ENCODE peak calls at places on chromosomes 2 and 18, in nine cellular contexts. F is ovary; W is left ventricle myocardium inferior; C is right lobe of liver; K is HCT116; G is lower lobe of right lung; A is MM.1S; J is CD8-positive, alpha-beta T cell; N is cardiac muscle cell. R is an unnamed sample.

GRCh38 chr2:148614332-148615049 is 30.1 kb upstream of the EPC2 start:
- DNase-seq in N (peak; percentile 18), W (no peak), J (no peak), K (peak; percentile 4), A (peak; percentile 65), G (peak; percentile 50), C (no peak), F (no peak), R (no peak)

GRCh38 chr2:222656544-222657446 is 903 bp upstream of the FARSB start:
- DNase-seq in C (no peak), N (no peak), K (no peak), G (no peak), A (no peak), F (no peak), J (no peak), W (no peak), R (no peak)

GRCh38 chr2:101983486-101983885 is 8.3 kb upstream of the IL1R2 start:
- DNase-seq in J (no peak), A (no peak), G (no peak), W (no peak), N (no peak), F (no peak), K (no peak), C (no peak), R (no peak)

GRCh38 chr2:23487735-23488492 is 102.9 kb downstream of the KLHL29 start:
- DNase-seq in K (peak; percentile 36), G (no peak), F (no peak), W (no peak), J (no peak), A (no peak), C (no peak), N (no peak), R (no peak)

GRCh38 chr2:7721413-7721995 is 804.3 kb downstream of the RNF144A start:
- DNase-seq in N (no peak), J (no peak), F (no peak), A (no peak), C (no peak), W (no peak), G (no peak), K (no peak), R (no peak)

GRCh38 chr2:186636800-186637795 is 47.2 kb downstream of the ITGAV start:
- DNase-seq in C (no peak), N (no peak), W (no peak), G (no peak), K (no peak), A (no peak), F (no peak), J (no peak), R (no peak)

GRCh38 chr2:226550801-226551200 is 248.8 kb downstream of the IRS1 start:
- DNase-seq in K (no peak), W (no peak), F (no peak), J (no peak), N (no peak), G (no peak), C (no peak), A (no peak), R (no peak)

GRCh38 chr18:76679259-76679658 is 143.1 kb upstream of the ZNF236 start:
- DNase-seq in K (no peak), W (no peak), N (peak; percentile 63), F (no peak), A (no peak), J (no peak), C (no peak), G (no peak), R (no peak)

GRCh38 chr2:57497489-57498096 is 549.0 kb upstream of the VRK2 start:
- DNase-seq in K (peak; percentile 41), F (peak; percentile 26), W (no peak), N (peak; percentile 78), G (peak; percentile 41), A (peak; percentile 57), C (peak; percentile 50), J (no peak), R (peak; percentile 56)

GRCh38 chr2:72830273-72830672 is 4.4 kb upstream of the EXOC6B start:
- DNase-seq in N (no peak), W (no peak), F (no peak), J (no peak), C (no peak), G (no peak), A (peak; percentile 59), K (no peak), R (no peak)

DNA sequence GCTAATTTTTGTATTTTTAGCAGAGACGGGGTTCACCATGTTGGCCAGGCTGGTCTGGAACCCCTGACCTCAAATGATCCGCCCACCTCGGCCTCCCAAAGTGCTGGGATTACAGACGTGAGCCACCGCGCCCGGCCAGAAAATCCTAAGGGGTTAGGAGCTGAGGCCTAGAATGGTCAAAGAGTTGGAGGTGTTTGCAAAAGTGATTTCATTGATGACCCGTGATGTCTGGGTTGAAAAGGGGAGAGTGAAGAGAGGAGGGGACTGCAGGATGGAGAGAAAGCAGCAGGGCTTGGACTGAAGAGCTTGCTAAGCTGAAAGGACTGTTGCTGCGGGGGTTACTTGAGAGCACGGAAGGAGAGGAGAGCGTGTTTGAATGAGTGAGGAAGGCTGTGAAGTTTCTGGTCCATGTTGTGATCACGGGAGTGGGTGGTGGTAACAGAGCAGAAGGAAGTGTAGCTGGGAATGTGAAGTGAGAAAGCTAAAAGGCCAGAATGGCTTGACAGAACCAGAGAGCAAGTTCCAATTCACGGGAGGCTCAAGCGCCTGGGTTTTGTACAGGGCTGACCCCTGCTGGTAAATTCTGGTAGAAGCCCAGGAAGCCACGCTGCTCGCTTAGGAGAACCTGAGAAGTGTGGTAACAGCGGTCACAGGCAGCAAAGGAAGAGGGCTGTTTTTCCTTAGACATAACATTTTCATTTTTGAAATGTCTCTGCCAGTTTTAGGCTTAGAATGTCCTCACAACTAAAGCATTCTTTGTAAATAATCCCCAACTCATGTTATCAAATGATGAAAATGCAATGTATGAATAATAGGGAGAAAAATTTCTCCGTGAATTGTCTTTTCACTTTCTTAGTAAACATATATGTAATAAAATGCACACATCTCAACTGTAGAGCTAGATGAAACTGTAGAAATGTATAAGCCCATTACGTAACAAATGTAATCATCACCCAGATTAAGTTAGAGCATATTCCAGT is 40.5 kb upstream of the ACTR2 start:
- DNase-seq in W (peak; percentile 63), N (peak; percentile 85), F (peak; percentile 84), C (peak; percentile 80), G (peak; percentile 77), K (peak; percentile 43), J (peak; percentile 46), A (peak; percentile 75), R (peak; percentile 72)
- TF ChIP-seq CTCF in W (peak; percentile 87), N (peak; percentile 86), F (peak; percentile 63), C (peak; percentile 87), G (peak; percentile 87), K (peak; percentile 59), J (peak; percentile 60), A (peak; percentile 81), R (peak; percentile 63)

GRCh38 chr2:176817061-176817565 is 395.5 kb upstream of the HNRNPA3 start:
- DNase-seq in A (no peak), C (no peak), J (no peak), W (no peak), G (no peak), F (no peak), K (no peak), N (peak; percentile 7), R (no peak)
- TF ChIP-seq CTCF in A (peak; percentile 19), C (no peak), J (no peak), W (no peak), G (no peak), F (no peak), K (peak; percentile 21), N (no peak), R (peak; percentile 14)

GRCh38 chr2:26840937-26841610 is 6.9 kb upstream of the DPYSL5 start:
- DNase-seq in F (no peak), C (no peak), A (no peak), J (no peak), N (no peak), G (no peak), W (no peak), K (peak; percentile 15), R (no peak)

GRCh38 chr2:26843041-26843440 is 4.9 kb upstream of the DPYSL5 start:
- DNase-seq in C (no peak), A (no peak), J (no peak), F (no peak), N (no peak), W (no peak), K (no peak), G (no peak), R (no peak)

GRCh38 chr2:26838121-26838906 is 9.6 kb upstream of the DPYSL5 start:
- DNase-seq in K (no peak), N (peak; percentile 70), F (no peak), A (peak; percentile 25), G (no peak), C (no peak), J (no peak), W (no peak), R (no peak)
- TF ChIP-seq CTCF in K (no peak), N (peak; percentile 29), F (no peak), A (no peak), G (no peak), C (no peak), J (no peak), W (no peak), R (no peak)

DNA sequence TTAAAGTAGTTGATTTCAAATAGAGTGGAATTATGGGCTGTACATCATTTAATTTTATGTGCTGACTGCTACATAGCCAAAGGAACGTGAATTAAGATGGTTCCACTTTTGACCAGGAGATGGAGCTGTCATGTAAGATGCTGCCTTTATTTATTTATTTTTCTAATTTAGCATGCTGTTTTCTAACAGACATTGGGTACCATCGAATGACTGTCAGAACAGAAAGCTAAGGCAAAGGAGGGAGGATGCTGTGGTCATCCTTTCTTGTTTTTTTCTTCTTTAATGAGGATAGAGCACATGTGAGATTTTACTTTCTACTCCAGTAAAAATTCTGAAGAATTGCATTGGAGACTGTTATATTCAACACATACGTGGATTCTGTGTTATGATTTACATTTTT is at the start of gene SCN2A:
- DNase-seq in F (no peak), A (peak; percentile 56), K (peak; percentile 47), J (no peak), C (no peak), W (no peak), N (peak; percentile 66), G (no peak), R (no peak)
- TF ChIP-seq CTCF in F (no peak), A (peak; percentile 63), K (peak; percentile 66), J (peak; percentile 26), C (peak; percentile 56), W (peak; percentile 78), N (peak; percentile 61), G (peak; percentile 65), R (peak; percentile 42)

DNA sequence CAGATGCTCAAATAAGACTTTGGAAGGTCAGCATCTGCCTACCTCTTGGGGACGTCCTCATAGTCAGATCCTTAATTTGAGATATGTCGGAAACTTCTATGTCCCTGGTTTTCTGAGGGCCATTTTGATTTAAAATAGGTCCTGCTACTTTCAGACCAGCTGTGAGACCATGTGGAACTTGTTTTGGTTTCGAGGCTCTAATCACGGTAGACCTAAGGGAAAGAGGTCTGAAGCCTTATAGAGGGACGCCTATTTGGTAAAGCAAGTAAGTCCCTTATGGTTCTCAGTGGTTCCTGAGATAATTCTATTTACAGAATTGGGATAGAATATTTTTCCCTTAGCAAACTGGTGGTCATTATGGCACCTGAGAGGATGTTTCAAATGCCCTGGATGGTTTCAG is 75.1 kb downstream of the RFTN2 start:
- DNase-seq in F (no peak), A (no peak), J (no peak), N (no peak), K (no peak), C (no peak), W (no peak), G (no peak), R (no peak)
- TF ChIP-seq CTCF in F (no peak), A (no peak), J (no peak), N (no peak), K (no peak), C (no peak), W (no peak), G (no peak), R (no peak)

GRCh38 chr2:47402805-47403691 is at the start of gene MSH2:
- DNase-seq in A (peak; percentile 96), G (peak; percentile 94), C (peak; percentile 94), W (peak; percentile 92), K (peak; percentile 80), N (peak; percentile 95), J (peak; percentile 83), F (peak; percentile 93), R (peak; percentile 89)
- TF ChIP-seq CTCF in A (no peak), G (no peak), C (no peak), W (no peak), K (no peak), N (no peak), J (no peak), F (no peak), R (no peak)